ENCODE peak calls at places on chromosomes 12 and 14, in six cellular contexts. Y, N, O, L, W and X are unnamed samples.
A peak's percentile ranks its signal among the peaks of the same experiment; 100 is the strongest.

GRCh38 chr12:125890983-125891382 is 825.7 kb downstream of the AACS start:
- DNase-seq in Y (no peak), N (no peak), O (no peak), L (no peak), W (no peak), X (no peak)

GRCh38 chr14:92362781-92363235 is 39.8 kb downstream of the SLC24A4 start:
- DNase-seq in Y (no peak), N (no peak), O (no peak), L (no peak), W (no peak), X (no peak)

GRCh38 chr14:24232645-24233537 is at the start of gene GMPR2:
- DNase-seq in Y (no peak), N (peak; percentile 74), O (no peak), L (no peak), W (no peak), X (no peak)

GRCh38 chr12:130143136-130143535 is 19.1 kb upstream of the FZD10 start:
- DNase-seq in Y (no peak), N (no peak), O (no peak), L (no peak), W (no peak), X (no peak)

GRCh38 chr12:101759396-101760047 is 20.3 kb upstream of the SYCP3 start:
- DNase-seq in Y (no peak), N (no peak), O (no peak), L (no peak), W (no peak), X (peak; percentile 9)

GRCh38 chr12:106519587-106519986 is 63.2 kb upstream of the RFX4 start:
- DNase-seq in Y (no peak), N (no peak), O (no peak), L (no peak), W (no peak), X (no peak)

GRCh38 chr14:65228436-65228835 is 126.1 kb upstream of the MAX start:
- DNase-seq in Y (no peak), N (no peak), O (no peak), L (no peak), W (no peak), X (no peak)

GRCh38 chr12:6792522-6793201 is 3.3 kb downstream of the CD4 start:
- DNase-seq in Y (peak; percentile 63), N (no peak), O (peak; percentile 39), L (no peak), W (no peak), X (peak; percentile 58)

GRCh38 chr14:25032092-25032784 is 17.7 kb downstream of the STXBP6 start:
- DNase-seq in Y (no peak), N (no peak), O (no peak), L (peak; percentile 47), W (no peak), X (no peak)

GRCh38 chr12:120413901-120414695 is 23.8 kb upstream of the COX6A1 start:
- DNase-seq in Y (no peak), N (peak; percentile 9), O (no peak), L (peak; percentile 84), W (no peak), X (no peak)

GRCh38 chr14:68808696-68809095 is 15.8 kb upstream of the ZFP36L1 start:
- DNase-seq in Y (no peak), N (no peak), O (no peak), L (no peak), W (no peak), X (no peak)

GRCh38 chr14:70254476-70254961 is 65.8 kb upstream of the SLC8A3 start:
- DNase-seq in Y (no peak), N (peak; percentile 28), O (no peak), L (peak; percentile 46), W (no peak), X (no peak)

GRCh38 chr12:114294303-114294685 is 111.7 kb downstream of the TBX5 start:
- DNase-seq in Y (no peak), N (no peak), O (no peak), L (no peak), W (no peak), X (no peak)